ENCODE peak calls at places on chromosome 13, in six cellular contexts. F is NT2/D1, N is neuronal stem cell, R is T-helper 2 cell, O is AG04449, T is fibroblast of lung. W is an unnamed sample.

GRCh38 chr13:35649162-35649561 is 172.7 kb upstream of the MAB21L1 start:
- DNase-seq in N (no peak), F (no peak), T (peak), O (no peak), R (no peak), W (no peak)

GRCh38 chr13:61149333-61149730 is 266.3 kb downstream of the PCDH20 start:
- DNase-seq in R (no peak), O (no peak), N (peak), F (no peak), T (peak), W (no peak)

GRCh38 chr13:24071423-24072075 is 89.0 kb upstream of the SPATA13 start:
- DNase-seq in T (peak), N (no peak), R (no peak), F (no peak), O (no peak), W (peak)

GRCh38 chr13:34647379-34647778 is 294.7 kb upstream of the NBEA start:
- DNase-seq in R (no peak), T (no peak), F (no peak), O (no peak), N (no peak), W (no peak)

GRCh38 chr13:113853518-113854237 is 10.2 kb downstream of the GAS6 start:
- DNase-seq in O (no peak), T (no peak), R (no peak), N (no peak), F (no peak), W (no peak)

GRCh38 chr13:93721483-93721882 is 494.9 kb downstream of the GPC6 start:
- DNase-seq in T (no peak), F (no peak), N (no peak), O (no peak), R (no peak), W (no peak)

GRCh38 chr13:112880221-112880641 is 88.8 kb upstream of the MCF2L start:
- DNase-seq in N (no peak), T (no peak), R (no peak), F (no peak), O (no peak), W (no peak)

GRCh38 chr13:33218426-33218825 is 67.1 kb downstream of the STARD13 start:
- DNase-seq in R (no peak), O (no peak), F (no peak), T (no peak), N (no peak), W (no peak)

GRCh38 chr13:30477346-30478235 is 11.9 kb upstream of the HMGB1 start:
- DNase-seq in F (no peak), O (no peak), T (no peak), R (no peak), N (no peak), W (no peak)

GRCh38 chr13:105709181-105709580 is 826.3 kb downstream of the EFNB2 start:
- DNase-seq in T (no peak), F (no peak), N (no peak), O (no peak), R (no peak), W (no peak)

GRCh38 chr13:54196684-54197083 is 1168.1 kb downstream of the OLFM4 start:
- DNase-seq in N (no peak), F (no peak), T (no peak), R (no peak), O (no peak), W (no peak)

GRCh38 chr13:70523622-70524021 is 415.4 kb upstream of the KLHL1 start:
- DNase-seq in O (no peak), F (no peak), T (peak), N (no peak), R (no peak), W (no peak)

GRCh38 chr13:46949211-46949610 is 52.4 kb upstream of the HTR2A start:
- DNase-seq in R (no peak), T (no peak), F (no peak), N (no peak), O (no peak), W (no peak)

GRCh38 chr13:24724714-24725113 is 39.3 kb upstream of the RNF17 start:
- DNase-seq in O (no peak), N (no peak), F (no peak), T (no peak), R (no peak), W (no peak)

GRCh38 chr13:46621133-46621532 is 68.2 kb downstream of the LRCH1 start:
- DNase-seq in O (no peak), N (no peak), T (no peak), R (no peak), F (no peak), W (no peak)

GRCh38 chr13:104286566-104287290 is 1220.5 kb upstream of the SLC10A2 start:
- DNase-seq in F (peak), T (no peak), O (no peak), N (peak), R (no peak), W (no peak)

GRCh38 chr13:111484129-111484925 is 163.9 kb downstream of the TEX29 start:
- DNase-seq in O (no peak), F (no peak), N (no peak), T (no peak), R (no peak), W (no peak)

GRCh38 chr13:76762731-76763130 is 123.5 kb downstream of the KCTD12 start:
- DNase-seq in F (no peak), O (no peak), N (no peak), R (no peak), T (no peak), W (no peak)

GRCh38 chr13:72109863-72110262 is 242.9 kb upstream of the DACH1 start:
- DNase-seq in F (no peak), T (peak), R (no peak), O (no peak), N (no peak), W (no peak)

GRCh38 chr13:78977311-78977710 is 318.4 kb upstream of the OBI1 start:
- DNase-seq in N (no peak), O (no peak), T (no peak), R (no peak), F (no peak), W (no peak)